ENCODE peak calls at places on chromosomes 4 and X, in seven cellular contexts. Z, R, H, F, D, P and O are unnamed samples.
A peak's percentile ranks its signal among the peaks of the same experiment; 100 is the strongest.

GRCh38 chr4:94621491-94622080 is 136.2 kb upstream of the BMPR1B start:
- DNase-seq in R (no peak), D (no peak), Z (peak; percentile 34), H (no peak), P (peak; percentile 36), F (no peak), O (no peak)

GRCh38 chr4:21948347-21949072 is at the start of gene KCNIP4:
- DNase-seq in Z (peak; percentile 7), R (no peak), H (no peak), P (no peak), F (peak; percentile 18), D (peak; percentile 10), O (no peak)

GRCh38 chr4:102139932-102140331 is 205.3 kb downstream of the SLC39A8 start:
- DNase-seq in H (no peak), P (no peak), F (no peak), Z (no peak), D (no peak), R (no peak), O (no peak)

GRCh38 chr4:77358315-77358928 is 201.4 kb downstream of the CCNG2 start:
- DNase-seq in Z (peak; percentile 20), H (no peak), F (no peak), P (peak; percentile 47), D (no peak), R (no peak), O (no peak)

GRCh38 chrX:46408553-46409407 is 136.4 kb downstream of the ZNF674 start:
- DNase-seq in P (peak; percentile 41), F (peak; percentile 74), H (peak; percentile 33), Z (peak; percentile 84), D (peak; percentile 78), R (peak; percentile 59), O (no peak)

GRCh38 chrX:132833373-132833772 is 125.1 kb downstream of the HS6ST2 start:
- DNase-seq in D (no peak), F (no peak), H (no peak), R (no peak), Z (no peak), P (no peak), O (no peak)

GRCh38 chrX:68895339-68896250 is 66.8 kb downstream of the EFNB1 start:
- DNase-seq in H (no peak), D (peak; percentile 62), F (peak; percentile 34), P (peak; percentile 11), R (no peak), Z (peak; percentile 41), O (no peak)

GRCh38 chr4:146134761-146135160 is 40.8 kb upstream of the LSM6 start:
- DNase-seq in Z (peak; percentile 64), D (peak; percentile 78), P (no peak), F (peak; percentile 56), R (peak; percentile 16), H (no peak), O (no peak)

GRCh38 chrX:41421071-41421729 is 25.9 kb upstream of the NYX start:
- DNase-seq in R (no peak), P (no peak), F (no peak), D (no peak), H (no peak), Z (no peak), O (no peak)

DNA sequence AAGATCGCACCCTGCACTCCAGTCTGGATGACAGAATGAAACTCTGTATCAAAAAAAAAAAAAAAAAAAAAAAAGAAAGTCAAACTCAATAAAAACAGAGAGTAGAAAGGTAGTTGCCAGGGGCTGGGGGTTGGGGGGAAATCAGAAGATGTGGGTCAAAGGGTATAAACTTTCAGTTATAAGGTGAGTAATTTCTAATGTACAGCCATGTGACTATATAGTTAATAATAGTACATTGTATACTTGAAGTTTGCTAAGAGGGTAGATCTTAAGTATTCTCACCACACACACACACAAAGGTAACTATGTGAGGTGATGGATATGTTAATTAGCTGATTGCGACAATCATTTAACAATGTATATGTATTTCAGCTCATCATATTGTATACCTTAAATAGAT is 11.5 kb downstream of the HERC6 start:
- DNase-seq in P (no peak), Z (no peak), H (no peak), F (no peak), D (no peak), R (no peak), O (no peak)
- H3K36me3 ChIP-seq in P (no peaks in the 10 kb centered on the region), Z (no peaks in the 10 kb centered on the region), H (no peaks in the 10 kb centered on the region), F (no peaks in the 10 kb centered on the region), D (peaks cover 5% of the 10 kb centered on the region), R (peaks cover 61% of the 10 kb centered on the region), O (no peaks in the 10 kb centered on the region)

GRCh38 chrX:55450259-55450658 is 1.7 kb upstream of the MAGEH1 start:
- DNase-seq in Z (no peak), P (peak; percentile 5), D (no peak), R (no peak), F (no peak), H (no peak), O (no peak)
- TF ChIP-seq CTCF in Z (no peak), P (peak; percentile 41), D (no peak), R (peak; percentile 26), F (no peak), H (no peak), O (peak; percentile 32)

GRCh38 chr4:110472583-110473329 is 3.2 kb upstream of the ENPEP start:
- DNase-seq in P (no peak), Z (no peak), F (no peak), H (no peak), D (no peak), R (no peak), O (no peak)

GRCh38 chr4:110475881-110476818 is at the start of gene ENPEP:
- DNase-seq in Z (peak; percentile 71), R (peak; percentile 46), D (peak; percentile 18), F (peak; percentile 79), H (no peak), P (no peak), O (no peak)

GRCh38 chr4:110480741-110481271 is 4.9 kb downstream of the ENPEP start:
- DNase-seq in P (no peak), R (no peak), H (no peak), F (no peak), Z (no peak), D (no peak), O (no peak)

GRCh38 chr4:110480031-110480549 is 4.1 kb downstream of the ENPEP start:
- DNase-seq in D (no peak), P (no peak), R (no peak), H (no peak), F (no peak), Z (peak; percentile 78), O (peak; percentile 98)

DNA sequence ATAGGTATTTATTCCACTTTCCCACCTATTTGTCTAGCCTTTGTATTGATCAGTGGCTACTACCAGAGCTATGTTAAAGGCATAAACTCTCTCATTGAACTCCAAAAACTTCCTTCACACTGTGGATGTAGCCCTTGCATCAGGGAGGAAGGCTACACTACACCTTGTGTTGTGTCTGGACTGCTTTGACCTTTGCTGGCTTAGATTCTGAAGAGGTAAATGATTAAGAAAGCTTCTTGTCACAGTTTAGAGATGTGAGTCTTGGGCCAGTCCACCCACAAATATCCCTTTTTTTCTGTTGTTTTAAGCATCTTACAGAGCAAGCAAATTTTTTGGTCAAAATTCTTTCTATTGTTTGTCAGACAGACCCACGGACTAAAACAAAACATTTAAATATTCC is 1.9 kb downstream of the ENPEP start:
- DNase-seq in F (no peak), R (no peak), P (no peak), D (no peak), H (no peak), Z (no peak), O (no peak)
- H3K4me3 ChIP-seq in F (peak overlapping the region; percentile 58), R (peak overlapping the region; percentile 66), P (no peak overlapping the region), D (no peak overlapping the region), H (peak overlapping the region; percentile 32), Z (peak overlapping the region; percentile 63), O (no peak overlapping the region)

DNA sequence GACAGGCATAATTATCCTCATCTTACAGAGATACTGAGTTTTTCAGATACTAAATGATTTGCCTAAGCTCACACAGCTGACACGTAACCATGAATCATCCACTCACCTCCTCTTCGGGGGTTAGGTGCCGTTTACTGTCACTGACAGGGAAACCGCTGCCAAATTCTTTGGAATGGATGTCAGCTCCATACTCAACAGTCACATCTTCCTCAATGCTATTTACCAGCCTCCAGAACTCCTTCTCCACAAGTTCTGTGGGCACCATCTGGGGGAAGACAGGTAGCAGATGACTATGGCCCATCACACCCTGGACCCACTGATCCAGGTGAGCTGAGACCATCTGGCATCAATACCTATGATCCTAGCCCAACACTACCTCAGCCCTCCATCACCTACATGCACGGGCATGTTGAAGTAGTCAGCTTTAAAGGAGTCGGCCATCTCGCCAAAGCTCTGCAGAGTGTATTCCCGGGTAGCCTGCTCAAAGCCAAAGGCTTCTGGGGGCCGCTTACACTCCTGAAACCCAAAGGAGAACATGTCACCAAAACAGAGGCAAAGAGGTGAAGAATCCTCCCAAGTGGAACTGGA is 13.5 kb downstream of the KDM5C start:
- DNase-seq in F (no peak), H (no peak), P (no peak), R (no peak), D (no peak), Z (no peak), O (no peak)
- H3K36me3 ChIP-seq in F (peaks cover 34% of the 10 kb centered on the region), H (peaks cover 6% of the 10 kb centered on the region), P (peaks cover 84% of the 10 kb centered on the region), R (peaks cover 77% of the 10 kb centered on the region), D (peaks cover 15% of the 10 kb centered on the region), Z (peaks cover 86% of the 10 kb centered on the region), O (peaks cover 19% of the 10 kb centered on the region)

DNA sequence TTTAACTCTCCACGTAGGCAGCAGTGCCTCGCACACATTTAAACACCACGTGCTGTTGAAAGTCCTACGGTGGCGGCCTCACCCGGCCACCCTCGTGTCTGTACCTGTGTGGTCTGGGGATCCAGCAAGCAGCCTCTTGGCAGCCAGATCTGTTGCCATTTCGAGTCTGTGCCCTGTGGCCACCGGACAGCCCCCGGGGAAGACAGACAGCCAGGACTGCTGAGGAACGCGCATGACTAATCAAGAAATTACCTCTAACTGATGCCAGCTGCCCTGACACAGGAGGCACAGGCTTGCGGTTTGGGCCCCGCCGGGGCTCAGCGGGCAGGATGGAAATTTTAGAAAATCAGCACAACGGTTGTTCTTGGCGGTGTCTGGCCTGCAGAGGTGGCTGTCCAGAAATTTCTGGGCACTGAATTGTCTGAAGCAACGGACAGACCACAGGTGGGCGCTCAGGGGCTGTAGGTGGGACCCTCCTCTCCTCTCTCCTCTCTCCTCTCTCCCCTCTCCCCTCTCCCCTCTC is 15.6 kb upstream of the ASMTL start:
- DNase-seq in R (no peak), F (no peak), D (peak; percentile 71), H (peak; percentile 79), Z (peak; percentile 67), P (no peak), O (no peak)
- TF ChIP-seq CTCF in R (no peak), F (no peak), D (no peak), H (no peak), Z (no peak), P (peak; percentile 50), O (no peak)

DNA sequence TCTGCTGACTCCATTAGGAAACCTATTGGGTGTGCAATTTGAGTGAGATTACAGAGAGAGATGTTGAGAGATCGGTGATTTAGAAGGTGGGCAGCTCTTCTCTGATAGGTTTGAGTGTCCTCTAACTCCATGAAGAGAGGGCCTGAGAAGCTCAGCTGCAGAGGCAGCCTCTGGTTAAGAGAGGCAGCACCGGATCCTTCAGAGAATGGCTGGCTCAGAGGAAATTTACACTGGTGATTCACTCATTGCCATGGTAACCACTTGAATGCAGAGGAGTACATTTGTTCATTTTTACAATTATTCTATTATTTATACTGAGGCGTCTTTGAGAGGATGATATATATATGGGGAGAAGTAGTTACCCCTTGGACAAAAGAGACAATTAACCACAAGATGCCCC is 171.7 kb downstream of the PDGFRA start:
- DNase-seq in P (no peak), Z (peak; percentile 32), H (no peak), F (no peak), R (no peak), D (no peak), O (peak; percentile 28)
- H3K4me3 ChIP-seq in P (no peak overlapping the region), Z (no peak overlapping the region), H (no peak overlapping the region), F (no peak overlapping the region), R (no peak overlapping the region), D (no peak overlapping the region), O (no peak overlapping the region)